ENCODE peak calls at places on chromosomes 4 and X, in seven cellular contexts. Z is substantia nigra, H is activated T-cell treated with anti-CD3 and anti-CD28 coated beads for 1 hour, P is NCI-H2029, D is islet precursor cell, T is retinal pigment epithelial cell, K is heart right ventricle. B is an unnamed sample.

GRCh38 chrX:47650164-47651042 is at the start of gene ELK1:
- DNase-seq in Z (peak; percentile 96), H (peak; percentile 73), P (peak; percentile 95), D (peak; percentile 99), T (peak; percentile 94), K (peak; percentile 91), B (peak; percentile 97)

GRCh38 chr4:113294910-113295309 is 245.5 kb downstream of the ANK2 start:
- DNase-seq in Z (no peak), H (no peak), P (no peak), D (no peak), T (no peak), K (no peak), B (no peak)

GRCh38 chrX:16869393-16870094 is 618 bp downstream of the RBBP7 start:
- DNase-seq in Z (no peak), H (peak; percentile 38), P (no peak), D (peak; percentile 61), T (no peak), K (peak; percentile 44), B (peak; percentile 34)

GRCh38 chrX:39012561-39013209 is 211.4 kb downstream of the MID1IP1 start:
- DNase-seq in Z (no peak), H (no peak), P (no peak), D (peak; percentile 67), T (peak; percentile 10), K (no peak), B (no peak)

GRCh38 chr4:54929459-54929858 is 195.9 kb downstream of the KDR start:
- DNase-seq in Z (no peak), H (no peak), P (peak; percentile 60), D (no peak), T (no peak), K (no peak), B (peak; percentile 47)

GRCh38 chr4:85092536-85092935 is 126.0 kb upstream of the WDFY3 start:
- DNase-seq in Z (no peak), H (no peak), P (peak; percentile 70), D (no peak), T (no peak), K (no peak), B (no peak)

GRCh38 chr4:44235897-44236296 is 212.7 kb downstream of the KCTD8 start:
- DNase-seq in Z (no peak), H (no peak), P (no peak), D (no peak), T (no peak), K (no peak), B (no peak)

GRCh38 chrX:77442728-77443127 is 4.5 kb upstream of the FGF16 start:
- DNase-seq in Z (no peak), H (no peak), P (no peak), D (peak; percentile 63), T (peak; percentile 75), K (no peak), B (no peak)

GRCh38 chr4:94307231-94307840 is 35.3 kb downstream of the HPGDS start:
- DNase-seq in Z (no peak), H (no peak), P (no peak), D (no peak), T (no peak), K (no peak), B (no peak)

GRCh38 chr4:140296335-140296753 is 77.1 kb upstream of the SCOC start:
- DNase-seq in Z (no peak), H (no peak), P (no peak), D (peak; percentile 71), T (no peak), K (peak; percentile 23), B (peak; percentile 25)

GRCh38 chr4:152983774-152984411 is 47.8 kb downstream of the FHDC1 start:
- DNase-seq in Z (no peak), H (no peak), P (no peak), D (peak; percentile 68), T (no peak), K (no peak), B (no peak)

GRCh38 chrX:153769158-153769864 is 5.3 kb downstream of the PLXNB3 start:
- DNase-seq in Z (no peak), H (no peak), P (no peak), D (peak; percentile 15), T (no peak), K (peak; percentile 2), B (no peak)

GRCh38 chr4:142043509-142043908 is 407.1 kb downstream of the IL15 start:
- DNase-seq in Z (no peak), H (no peak), P (no peak), D (no peak), T (no peak), K (no peak), B (no peak)

GRCh38 chr4:184406915-184407314 is 67.4 kb downstream of the IRF2 start:
- DNase-seq in Z (no peak), H (no peak), P (no peak), D (no peak), T (no peak), K (no peak), B (peak; percentile 45)

GRCh38 chr4:3524349-3524748 is 7.9 kb downstream of the LRPAP1 start:
- DNase-seq in Z (no peak), H (no peak), P (no peak), D (no peak), T (no peak), K (no peak), B (no peak)

GRCh38 chr4:54423066-54423465 is 194.0 kb downstream of the PDGFRA start:
- DNase-seq in Z (no peak), H (no peak), P (no peak), D (no peak), T (no peak), K (no peak), B (no peak)

GRCh38 chrX:47562615-47563243 is 1.7 kb downstream of the ARAF start:
- DNase-seq in Z (no peak), H (no peak), P (no peak), D (no peak), T (no peak), K (no peak), B (no peak)

GRCh38 chr4:147370881-147371280 is 110.0 kb upstream of the EDNRA start:
- DNase-seq in Z (no peak), H (no peak), P (no peak), D (no peak), T (no peak), K (no peak), B (no peak)

GRCh38 chr4:99832313-99832712 is 15.7 kb downstream of the DAPP1 start:
- DNase-seq in Z (no peak), H (no peak), P (no peak), D (peak; percentile 76), T (no peak), K (no peak), B (no peak)

GRCh38 chrX:66164470-66164869 is 423 bp downstream of the HEPH start:
- DNase-seq in Z (no peak), H (no peak), P (no peak), D (no peak), T (no peak), K (no peak), B (no peak)

B was measured in heart left ventricle.